ENCODE peak calls at places on chromosomes 2 and 18, in eight cellular contexts. U is IMR-90, Q is Peyer's patch, T is B cell, O is transverse colon, E is endothelial cell, I is body of pancreas, G is activated B cell treated with CpG ODN at 0.5 μM for 24 hours. P is an unnamed sample.

GRCh38 chr2:19736191-19736831 is 165.5 kb downstream of the TTC32 start:
- DNase-seq in Q (no peak), G (no peak), U (peak; percentile 68), E (no peak), T (no peak), I (no peak), O (no peak), P (no peak)

GRCh38 chr2:184927040-184927439 is 328.7 kb downstream of the ZNF804A start:
- DNase-seq in G (no peak), I (no peak), T (no peak), Q (no peak), U (no peak), O (no peak), E (no peak), P (no peak)

GRCh38 chr2:11681722-11682589 is 12.0 kb upstream of the NTSR2 start:
- DNase-seq in I (peak; percentile 67), E (peak; percentile 53), O (peak; percentile 36), U (no peak), T (no peak), Q (no peak), G (no peak), P (peak; percentile 28)

GRCh38 chr18:36899289-36899688 is 70.4 kb downstream of the KIAA1328 start:
- DNase-seq in O (no peak), Q (no peak), G (no peak), U (peak; percentile 27), T (no peak), I (no peak), E (no peak), P (no peak)

GRCh38 chr2:105768961-105769452 is 24.3 kb downstream of the NCK2 start:
- DNase-seq in Q (no peak), O (no peak), T (no peak), G (no peak), E (no peak), I (no peak), U (peak; percentile 46), P (no peak)

GRCh38 chr2:190882327-190882766 is 1.7 kb downstream of the GLS start:
- DNase-seq in T (no peak), O (no peak), E (no peak), Q (no peak), U (no peak), I (no peak), G (no peak), P (no peak)

GRCh38 chr2:66550826-66551225 is 115.9 kb downstream of the MEIS1 start:
- DNase-seq in Q (no peak), E (no peak), T (no peak), O (no peak), G (no peak), I (no peak), U (no peak), P (no peak)

GRCh38 chr2:8413589-8414135 is 268.2 kb upstream of the ID2 start:
- DNase-seq in T (no peak), O (peak; percentile 60), Q (no peak), U (peak; percentile 17), I (peak; percentile 33), E (no peak), G (no peak), P (no peak)

GRCh38 chr2:167544602-167545001 is 656.3 kb downstream of the XIRP2 start:
- DNase-seq in Q (no peak), O (no peak), T (no peak), E (no peak), G (no peak), U (no peak), I (no peak), P (no peak)

GRCh38 chr18:518081-518480 is 17.6 kb upstream of the COLEC12 start:
- DNase-seq in E (no peak), U (no peak), G (no peak), T (no peak), Q (no peak), I (no peak), O (no peak), P (no peak)

GRCh38 chr2:99159594-99159993 is 4.8 kb downstream of the LIPT1 start:
- DNase-seq in G (no peak), T (no peak), E (no peak), O (no peak), Q (no peak), I (no peak), U (no peak), P (no peak)

GRCh38 chr2:27651056-27651455 is 12.4 kb downstream of the SUPT7L start:
- DNase-seq in U (peak; percentile 55), I (no peak), T (no peak), Q (no peak), O (no peak), G (no peak), E (no peak), P (no peak)
- TF ChIP-seq CTCF in U (no peak), I (no peak), T (no peak), Q (no peak), O (no peak), G (no peak), E (no peak), P (no peak)

DNA sequence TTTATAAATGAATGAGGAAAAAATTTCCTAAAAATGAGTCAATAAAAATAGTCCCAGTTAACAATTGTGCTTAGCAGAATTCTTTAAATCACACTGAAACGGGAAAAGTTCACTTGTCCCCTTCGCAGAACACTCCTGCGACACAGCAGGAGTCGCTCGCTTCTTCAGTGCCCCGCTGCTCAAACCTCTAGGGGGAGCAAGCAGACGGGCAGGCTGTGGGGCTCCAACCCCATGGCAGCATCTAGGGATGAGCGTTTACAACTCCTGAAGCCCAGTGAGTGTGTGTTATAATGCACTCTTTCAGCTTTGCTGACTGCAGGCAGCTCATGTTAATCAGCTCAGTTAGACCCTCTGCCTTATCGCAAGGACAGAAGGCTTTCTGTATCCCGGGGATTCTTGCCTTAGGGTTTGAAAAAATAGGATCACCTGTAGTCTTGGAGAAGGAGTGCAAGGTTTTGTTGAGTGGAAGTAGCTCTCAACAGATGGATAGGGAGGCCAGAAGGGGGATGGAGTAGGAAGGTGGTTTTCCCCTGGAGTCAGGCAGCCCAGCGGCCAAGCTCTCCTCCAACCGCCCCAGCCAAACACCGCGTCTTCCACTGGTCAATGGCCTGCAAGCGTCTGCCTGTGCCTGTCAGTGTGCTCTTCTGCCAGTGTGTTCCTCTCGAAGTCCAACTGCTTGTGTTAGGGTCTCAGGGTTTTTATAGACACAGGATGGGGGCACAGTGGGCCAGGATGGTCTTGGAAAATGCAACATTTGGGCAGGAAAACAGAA is 1977.7 kb upstream of the LRRTM1 start:
- DNase-seq in T (no peak), G (no peak), U (no peak), O (no peak), E (peak; percentile 35), Q (no peak), I (no peak), P (no peak)
- TF ChIP-seq CTCF in T (no peak), G (no peak), U (no peak), O (no peak), E (no peak), Q (no peak), I (no peak), P (no peak)

GRCh38 chr2:240298316-240298790 is 137.1 kb upstream of the GPC1 start:
- DNase-seq in E (no peak), G (no peak), I (no peak), Q (no peak), O (no peak), T (no peak), U (no peak), P (no peak)

GRCh38 chr2:240297553-240298315 is 137.7 kb upstream of the GPC1 start:
- DNase-seq in T (no peak), O (no peak), Q (no peak), U (no peak), G (no peak), I (no peak), E (no peak), P (no peak)

GRCh38 chr2:240299710-240300068 is 135.8 kb upstream of the GPC1 start:
- DNase-seq in G (no peak), Q (no peak), U (no peak), O (no peak), E (no peak), T (no peak), I (no peak), P (no peak)

GRCh38 chr2:240300261-240300821 is 135.1 kb upstream of the GPC1 start:
- DNase-seq in E (no peak), T (no peak), G (no peak), O (no peak), U (no peak), I (no peak), Q (peak; percentile 32), P (no peak)

GRCh38 chr2:240298803-240299709 is 136.4 kb upstream of the GPC1 start:
- DNase-seq in O (no peak), E (no peak), T (no peak), U (no peak), G (no peak), I (no peak), Q (no peak), P (no peak)
- TF ChIP-seq CTCF in O (no peak), E (no peak), T (no peak), U (peak; percentile 15), G (no peak), I (no peak), Q (no peak), P (no peak)

GRCh38 chr18:75010725-75011124 is 198.2 kb downstream of the PTGR3 start:
- DNase-seq in I (no peak), G (no peak), T (no peak), E (no peak), U (no peak), Q (no peak), O (no peak), P (no peak)

GRCh38 chr18:75009296-75009695 is 199.6 kb downstream of the PTGR3 start:
- DNase-seq in O (no peak), E (no peak), G (no peak), T (no peak), I (no peak), U (no peak), Q (no peak), P (no peak)

GRCh38 chr18:75010260-75010659 is 198.7 kb downstream of the PTGR3 start:
- DNase-seq in O (no peak), T (no peak), U (no peak), G (no peak), E (no peak), Q (no peak), I (no peak), P (no peak)

GRCh38 chr18:75005622-75006021 is 203.3 kb downstream of the PTGR3 start:
- DNase-seq in G (no peak), I (no peak), E (no peak), O (no peak), U (peak; percentile 80), T (no peak), Q (no peak), P (no peak)

GRCh38 chr18:75008186-75008585 is 200.8 kb downstream of the PTGR3 start:
- DNase-seq in U (no peak), I (no peak), Q (no peak), G (no peak), E (no peak), O (no peak), T (no peak), P (no peak)
- TF ChIP-seq CTCF in U (no peak), I (no peak), Q (no peak), G (no peak), E (no peak), O (no peak), T (no peak), P (no peak)